ENCODE peak calls at places on chromosomes 16 and 17, in six cellular contexts. D, P, J, W, B and U are unnamed samples. For H3K4me1, the result is how much of the 10 kb centered on the place peaks cover.

GRCh38 chr17:81397314-81398169 is 2.3 kb downstream of the BAHCC1 start:
- DNase-seq in D (no peak), P (peak), J (no peak), W (no peak), B (peak), U (peak)

GRCh38 chr17:33127706-33128105 is 136.1 kb downstream of the SPACA3 start:
- DNase-seq in D (no peak), P (no peak), J (no peak), W (no peak), B (no peak), U (no peak)

GRCh38 chr17:62995377-62995885 is 29.4 kb downstream of the TANC2 start:
- DNase-seq in D (no peak), P (peak), J (no peak), W (no peak), B (peak), U (peak)

GRCh38 chr17:69533481-69534234 is 119.2 kb downstream of the MAP2K6 start:
- DNase-seq in D (no peak), P (no peak), J (no peak), W (no peak), B (no peak), U (peak)

GRCh38 chr17:74177018-74177450 is 26.4 kb upstream of the RPL38 start:
- DNase-seq in D (no peak), P (no peak), J (no peak), W (no peak), B (no peak), U (no peak)

GRCh38 chr16:72427001-72427785 is 255.2 kb upstream of the PMFBP1 start:
- DNase-seq in D (no peak), P (no peak), J (no peak), W (no peak), B (no peak), U (no peak)

GRCh38 chr17:44655983-44656700 is at the start of gene MEIOC:
- DNase-seq in D (no peak), P (peak), J (no peak), W (no peak), B (no peak), U (no peak)

GRCh38 chr16:84156342-84156784 is 11.3 kb downstream of the DNAAF1 start:
- DNase-seq in D (no peak), P (no peak), J (no peak), W (no peak), B (no peak), U (no peak)

GRCh38 chr16:81424761-81425160 is 19.8 kb upstream of the CMIP start:
- DNase-seq in D (no peak), P (no peak), J (no peak), W (no peak), B (no peak), U (peak)

GRCh38 chr17:74532115-74532514 is 840 bp upstream of the CD300LB start:
- DNase-seq in D (no peak), P (no peak), J (no peak), W (peak), B (peak), U (peak)

GRCh38 chr17:2054740-2055493 is at the start of gene HIC1:
- DNase-seq in D (no peak), P (peak), J (peak), W (peak), B (peak), U (peak)

GRCh38 chr17:17641621-17642409 is 39.4 kb upstream of the RAI1 start:
- DNase-seq in D (peak), P (peak), J (peak), W (peak), B (peak), U (peak)

GRCh38 chr17:15444805-15445204 is 22.6 kb downstream of the CDRT4 start:
- DNase-seq in D (no peak), P (no peak), J (no peak), W (no peak), B (no peak), U (peak)

GRCh38 chr16:29678691-29679267 is at the start of gene QPRT:
- DNase-seq in D (no peak), P (peak), J (peak), W (no peak), B (no peak), U (no peak)

GRCh38 chr16:81745704-81746558 is 33.2 kb upstream of the PLCG2 start:
- DNase-seq in D (no peak), P (peak), J (peak), W (peak), B (peak), U (peak)

GRCh38 chr16:53094013-53094630 is 39.3 kb downstream of the CHD9 start:
- DNase-seq in D (no peak), P (no peak), J (peak), W (peak), B (peak), U (peak)

GRCh38 chr16:86026136-86026905 is 127.4 kb downstream of the IRF8 start:
- DNase-seq in D (no peak), P (no peak), J (no peak), W (no peak), B (no peak), U (no peak)

GRCh38 chr16:58678716-58679115 is 5.9 kb downstream of the SLC38A7 start:
- DNase-seq in D (no peak), P (peak), J (peak), W (no peak), B (no peak), U (no peak)

GRCh38 chr17:42072323-42073187 is 22.2 kb upstream of the C17orf113 start:
- DNase-seq in D (no peak), P (no peak), J (no peak), W (no peak), B (peak), U (no peak)

GRCh38 chr16:54285414-54286066 is 1.0 kb downstream of the IRX3 start:
- DNase-seq in D (no peak), P (peak), J (peak), W (no peak), B (peak), U (peak)

GRCh38 chr17:3207367-3207766 is at the start of gene OR1A1:
- DNase-seq in D (no peak), P (no peak), J (no peak), W (no peak), B (no peak), U (no peak)

GRCh38 chr17:3447625-3448024 is 14.0 kb upstream of the OR1E2 start:
- DNase-seq in D (no peak), P (peak), J (no peak), W (no peak), B (no peak), U (no peak)

GRCh38 chr17:70808596-70808995 is 639.3 kb downstream of the KCNJ2 start:
- DNase-seq in D (no peak), P (no peak), J (no peak), W (no peak), B (no peak), U (no peak)

GRCh38 chr17:58335779-58336455 is 7.3 kb upstream of the TSPOAP1 start:
- DNase-seq in D (no peak), P (no peak), J (no peak), W (peak), B (peak), U (peak)

GRCh38 chr17:8599351-8600011 is 31.0 kb downstream of the MYH10 start:
- DNase-seq in D (no peak), P (peak), J (no peak), W (no peak), B (no peak), U (no peak)

GRCh38 chr16:53080345-53081031 is 25.7 kb downstream of the CHD9 start:
- DNase-seq in D (no peak), P (peak), J (peak), W (no peak), B (no peak), U (no peak)

GRCh38 chr16:11743308-11744074 is 834 bp upstream of the TXNDC11 start:
- DNase-seq in D (peak), P (peak), J (no peak), W (peak), B (peak), U (peak)

GRCh38 chr16:10569629-10570028 is 10.8 kb downstream of the EMP2 start:
- DNase-seq in D (no peak), P (no peak), J (no peak), W (no peak), B (no peak), U (no peak)

GRCh38 chr16:102060-102855 is 24.2 kb downstream of the MPG start:
- DNase-seq in D (no peak), P (peak), J (peak), W (no peak), B (no peak), U (no peak)

GRCh38 chr17:41332239-41332638 is 16.7 kb upstream of the KRTAP17-1 start:
- DNase-seq in D (no peak), P (no peak), J (no peak), W (no peak), B (no peak), U (no peak)

GRCh38 chr16:1992475-1993292 is 2.9 kb downstream of the SYNGR3 start:
- DNase-seq in D (no peak), P (no peak), J (no peak), W (peak), B (no peak), U (no peak)

GRCh38 chr16:57003439-57004386 is 14.4 kb downstream of the NLRC5 start:
- DNase-seq in D (no peak), P (no peak), J (no peak), W (no peak), B (no peak), U (no peak)

GRCh38 chr16:2165861-2166260 is 10.3 kb downstream of the TRAF7 start:
- DNase-seq in D (no peak), P (no peak), J (no peak), W (no peak), B (no peak), U (no peak)

GRCh38 chr16:53743149-53743566 is 39.2 kb downstream of the FTO start:
- DNase-seq in D (no peak), P (peak), J (no peak), W (no peak), B (no peak), U (peak)

GRCh38 chr17:1546292-1546922 is 16.2 kb downstream of the PITPNA start:
- DNase-seq in D (no peak), P (no peak), J (no peak), W (no peak), B (no peak), U (no peak)

GRCh38 chr16:12618515-12618914 is 185.2 kb downstream of the CPPED1 start:
- DNase-seq in D (no peak), P (no peak), J (no peak), W (no peak), B (no peak), U (no peak)

GRCh38 chr16:3825103-3825502 is 55.4 kb downstream of the CREBBP start:
- DNase-seq in D (no peak), P (peak), J (no peak), W (no peak), B (no peak), U (no peak)

GRCh38 chr17:10117581-10118001 is 80.8 kb downstream of the GAS7 start:
- DNase-seq in D (no peak), P (no peak), J (no peak), W (peak), B (no peak), U (peak)

DNA sequence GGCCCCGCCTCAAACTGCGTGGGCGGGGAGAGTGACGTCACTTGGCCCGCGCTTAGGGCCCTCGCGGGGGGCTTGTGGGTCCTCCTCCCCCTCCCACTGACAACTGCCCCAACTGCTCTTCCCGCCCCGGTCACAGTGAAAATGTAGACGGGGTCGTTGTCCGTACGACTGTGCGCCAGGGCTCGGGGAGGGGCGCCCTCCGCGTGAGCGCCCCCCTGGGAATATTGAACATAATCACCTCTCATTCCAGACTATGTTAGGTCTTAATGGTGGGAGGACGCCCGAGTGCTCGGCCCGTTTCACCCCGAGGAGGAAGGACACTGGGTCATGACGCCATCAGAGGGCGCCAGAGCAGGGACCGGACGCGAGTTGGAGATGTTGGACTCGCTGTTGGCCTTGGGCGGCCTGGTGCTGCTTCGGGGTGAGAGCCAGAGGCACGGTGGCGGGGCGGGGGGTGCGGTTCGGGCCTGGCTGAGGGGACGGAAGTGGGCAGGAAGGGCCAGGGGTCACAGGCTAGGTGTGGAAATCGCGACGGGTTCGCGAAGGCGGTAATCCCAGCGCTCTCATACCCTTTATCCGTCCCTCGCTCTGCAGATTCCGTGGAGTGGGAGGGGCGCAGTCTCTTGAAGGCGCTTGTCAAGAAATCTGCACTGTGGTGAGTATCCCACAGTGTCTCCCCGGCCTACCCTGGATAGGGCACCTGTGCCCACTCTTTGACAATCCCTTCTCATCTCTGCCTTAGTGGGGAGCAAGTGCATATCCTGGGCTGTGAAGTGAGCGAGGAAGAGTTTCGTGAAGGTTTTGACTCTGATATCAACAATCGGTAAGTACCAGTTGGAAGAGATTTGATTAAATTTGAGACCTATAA is at the start of gene ELP5:
- DNase-seq in D (peak), P (peak), J (peak), W (peak), B (peak), U (peak)
- TF ChIP-seq CTCF in D (no peak), P (peak), J (peak), W (peak), B (peak), U (peak)

DNA sequence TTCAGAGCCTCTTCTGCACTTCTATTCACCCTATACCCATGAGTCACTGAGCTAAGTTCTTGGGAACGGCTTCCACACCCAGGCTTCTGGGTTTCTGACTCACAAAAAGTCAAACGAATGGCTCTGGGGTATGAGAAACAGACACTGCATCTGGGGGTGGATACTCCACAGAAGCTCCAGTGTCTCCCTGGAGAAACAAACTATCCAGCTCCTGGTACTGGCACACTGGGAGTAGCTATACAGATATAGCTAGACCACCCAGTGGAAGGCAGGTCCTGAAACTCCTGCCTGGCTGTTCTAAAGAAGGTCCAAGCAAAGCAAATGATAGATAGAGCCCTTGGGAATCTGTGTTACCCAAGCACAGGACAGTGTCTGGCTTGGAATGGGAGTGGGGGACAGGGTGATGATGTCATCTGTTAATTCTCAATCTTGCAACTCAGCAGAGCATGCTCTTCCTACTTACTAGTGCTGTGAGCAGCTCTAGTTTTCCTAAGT is 6.9 kb downstream of the MMP28 start:
- DNase-seq in D (no peak), P (peak), J (no peak), W (no peak), B (no peak), U (no peak)
- H3K4me1 ChIP-seq in D (under half), P (under half), J (under half), W (half or more), B (half or more), U (under half)

GRCh38 chr17:76102944-76103273 is 678 bp downstream of the EXOC7 start:
- DNase-seq in D (no peak), P (no peak), J (no peak), W (no peak), B (no peak), U (no peak)

GRCh38 chr17:76104896-76105231 is 1.3 kb upstream of the EXOC7 start:
- DNase-seq in D (no peak), P (no peak), J (no peak), W (no peak), B (no peak), U (no peak)

GRCh38 chr17:76103274-76104139 is at the start of gene EXOC7:
- DNase-seq in D (peak), P (peak), J (peak), W (peak), B (peak), U (peak)

GRCh38 chr17:76104140-76104895 is 731 bp upstream of the EXOC7 start:
- DNase-seq in D (no peak), P (no peak), J (no peak), W (peak), B (no peak), U (no peak)

DNA sequence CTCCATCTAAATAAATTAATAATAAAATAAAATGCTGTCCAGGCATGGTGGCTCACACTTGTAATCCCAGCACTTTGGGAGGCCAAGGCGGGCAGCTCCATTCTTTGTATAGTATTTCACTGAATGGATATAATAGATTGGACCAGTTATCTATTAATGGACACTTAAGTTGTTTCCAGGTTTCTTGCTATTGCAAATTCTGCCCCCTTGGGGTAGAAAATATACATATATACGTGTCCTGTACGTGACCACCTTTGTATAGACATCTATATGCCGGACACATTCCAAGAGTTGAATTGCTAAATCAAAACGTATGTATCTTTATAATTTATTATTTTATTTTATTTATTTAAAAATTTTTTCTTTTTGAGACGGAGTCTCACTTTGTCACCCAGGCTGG is 3.9 kb upstream of the EXOC7 start:
- DNase-seq in D (no peak), P (peak), J (no peak), W (peak), B (no peak), U (no peak)
- TF ChIP-seq CTCF in D (no peak), P (peak), J (no peak), W (no peak), B (peak), U (peak)

GRCh38 chr17:49218941-49219913 is 8.7 kb downstream of the ABI3 start:
- DNase-seq in D (no peak), P (no peak), J (peak), W (peak), B (peak), U (peak)
- H3K4me1 ChIP-seq in D (under half), P (under half), J (under half), W (half or more), B (under half), U (under half)

DNA sequence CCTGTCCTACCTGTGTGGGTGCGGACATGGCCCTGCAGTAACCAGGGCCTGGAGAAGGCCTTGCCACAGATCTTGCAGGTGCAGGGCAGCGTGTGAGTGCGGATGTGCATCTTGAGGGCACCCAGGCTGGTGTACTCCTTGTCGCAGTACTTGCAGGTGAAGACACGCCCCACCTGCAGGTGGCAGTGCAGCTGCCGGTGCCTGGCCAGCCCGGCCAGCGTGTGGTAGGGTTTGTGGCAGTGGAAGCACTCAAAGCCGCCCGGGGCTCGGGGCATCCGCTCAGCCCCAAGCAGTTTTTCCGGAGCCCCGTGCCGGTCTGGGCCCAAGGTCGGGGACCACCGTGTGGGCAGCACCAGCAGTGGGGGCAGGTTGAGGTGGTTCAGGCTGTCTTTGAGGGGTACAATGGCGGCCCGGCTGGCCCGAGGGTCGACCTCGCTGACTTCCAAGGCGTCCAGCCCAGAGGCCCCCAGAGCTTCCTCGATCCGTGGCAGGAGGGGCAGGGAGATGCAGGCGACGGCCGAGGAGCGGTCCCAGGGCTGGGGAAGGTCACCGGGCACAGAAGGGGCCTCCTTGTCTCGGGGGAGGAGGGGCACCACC is 5.1 kb downstream of the SNAI3 start:
- DNase-seq in D (no peak), P (no peak), J (no peak), W (peak), B (peak), U (no peak)
- TF ChIP-seq CTCF in D (no peak), P (peak), J (peak), W (peak), B (peak), U (peak)